ENCODE peak calls at places on chromosome 7, in five cellular contexts. D, Y, E, I and U are unnamed samples.

GRCh38 chr7:97006146-97006950 is 995 bp downstream of the DLX6 start:
- DNase-seq in D (no peak), Y (no peak), E (peak; percentile 46), I (peak; percentile 65), U (peak; percentile 88)

GRCh38 chr7:130910949-130911944 is 177.2 kb upstream of the KLF14 start:
- DNase-seq in D (no peak), Y (peak; percentile 69), E (no peak), I (no peak), U (no peak)

GRCh38 chr7:106358103-106358663 is 73.4 kb upstream of the NAMPT start:
- DNase-seq in D (no peak), Y (no peak), E (no peak), I (no peak), U (no peak)

GRCh38 chr7:27148031-27148775 is 629 bp upstream of the HOXA6 start:
- DNase-seq in D (no peak), Y (no peak), E (no peak), I (no peak), U (no peak)

GRCh38 chr7:157668221-157668883 is 331.5 kb downstream of the DNAJB6 start:
- DNase-seq in D (no peak), Y (no peak), E (no peak), I (no peak), U (no peak)

GRCh38 chr7:78020131-78020873 is 221.7 kb downstream of the PHTF2 start:
- DNase-seq in D (peak; percentile 44), Y (peak; percentile 84), E (no peak), I (peak; percentile 41), U (no peak)

GRCh38 chr7:82443044-82443800 is at the start of gene CACNA2D1:
- DNase-seq in D (no peak), Y (peak; percentile 22), E (peak; percentile 72), I (peak; percentile 41), U (no peak)

GRCh38 chr7:131109757-131110293 is 217.9 kb upstream of the MKLN1 start:
- DNase-seq in D (no peak), Y (peak; percentile 69), E (peak; percentile 90), I (peak; percentile 68), U (peak; percentile 97)

GRCh38 chr7:123367508-123368122 is 166.8 kb downstream of the IQUB start:
- DNase-seq in D (no peak), Y (no peak), E (no peak), I (no peak), U (no peak)

GRCh38 chr7:7099584-7100014 is 82.7 kb upstream of the C1GALT1 start:
- DNase-seq in D (peak; percentile 99), Y (peak; percentile 92), E (peak; percentile 72), I (peak; percentile 88), U (no peak)

GRCh38 chr7:42440951-42441350 is 203.9 kb upstream of the GLI3 start:
- DNase-seq in D (no peak), Y (no peak), E (no peak), I (no peak), U (no peak)

GRCh38 chr7:88565401-88565800 is 194.1 kb upstream of the ZNF804B start:
- DNase-seq in D (no peak), Y (no peak), E (no peak), I (no peak), U (no peak)

GRCh38 chr7:142838461-142839213 is 16.2 kb upstream of the EPHB6 start:
- DNase-seq in D (no peak), Y (no peak), E (no peak), I (no peak), U (no peak)

GRCh38 chr7:91582799-91583230 is 297.7 kb downstream of the MTERF1 start:
- DNase-seq in D (no peak), Y (no peak), E (no peak), I (no peak), U (peak; percentile 68)